ENCODE peak calls at places on chromosomes 4 and X, in seven cellular contexts. G is GM23248, Q is fibroblast of lung, I is PC-3, K is neural progenitor cell, S is MM.1S, O is endothelial cell of umbilical vein. U is an unnamed sample.

GRCh38 chrX:154002215-154002719 is 17.4 kb downstream of the IRAK1 start:
- DNase-seq in G (peak), Q (peak), I (peak), K (peak), S (peak), O (no peak), U (no peak)

GRCh38 chrX:35625714-35626113 is 172.4 kb upstream of the MAGEB16 start:
- DNase-seq in G (no peak), Q (no peak), I (no peak), K (no peak), S (no peak), O (no peak), U (no peak)

GRCh38 chr4:3013839-3014350 is 50.5 kb downstream of the GRK4 start:
- DNase-seq in G (no peak), Q (no peak), I (no peak), K (no peak), S (no peak), O (no peak), U (no peak)

GRCh38 chr4:158170691-158171455 is 2.0 kb downstream of the GASK1B start:
- DNase-seq in G (peak), Q (peak), I (peak), K (no peak), S (no peak), O (peak), U (no peak)

GRCh38 chr4:122458625-122459024 is 2.1 kb upstream of the IL2 start:
- DNase-seq in G (peak), Q (peak), I (peak), K (no peak), S (no peak), O (peak), U (no peak)

GRCh38 chrX:9341305-9342201 is 123.3 kb upstream of the TBL1X start:
- DNase-seq in G (peak), Q (peak), I (peak), K (peak), S (peak), O (peak), U (peak)

GRCh38 chr4:8385611-8386010 is 54.9 kb downstream of the ACOX3 start:
- DNase-seq in G (no peak), Q (no peak), I (no peak), K (no peak), S (no peak), O (no peak), U (no peak)

GRCh38 chr4:148227147-148227546 is 215.1 kb downstream of the NR3C2 start:
- DNase-seq in G (no peak), Q (no peak), I (no peak), K (no peak), S (no peak), O (no peak), U (no peak)

GRCh38 chr4:180057891-180058643 is 2185.1 kb upstream of the TENM3 start:
- DNase-seq in G (peak), Q (peak), I (no peak), K (peak), S (peak), O (no peak), U (no peak)

GRCh38 chr4:89438102-89438831 is 130.7 kb upstream of the GPRIN3 start:
- DNase-seq in G (peak), Q (peak), I (peak), K (peak), S (peak), O (peak), U (peak)

GRCh38 chrX:155334486-155335316 is at the start of gene CLIC2:
- DNase-seq in G (peak), Q (peak), I (peak), K (no peak), S (peak), O (peak), U (peak)

GRCh38 chr4:742742-743311 is 37.2 kb downstream of the PCGF3 start:
- DNase-seq in G (peak), Q (peak), I (peak), K (peak), S (peak), O (peak), U (no peak)

GRCh38 chr4:87559090-87559837 is 30.1 kb upstream of the SPARCL1 start:
- DNase-seq in G (no peak), Q (no peak), I (peak), K (peak), S (peak), O (no peak), U (no peak)

GRCh38 chrX:15567886-15568616 is 32.7 kb downstream of the ACE2 start:
- DNase-seq in G (no peak), Q (peak), I (peak), K (no peak), S (no peak), O (peak), U (no peak)

GRCh38 chr4:39975488-39976089 is 2.1 kb downstream of the PDS5A start:
- DNase-seq in G (peak), Q (peak), I (peak), K (no peak), S (no peak), O (no peak), U (no peak)

DNA sequence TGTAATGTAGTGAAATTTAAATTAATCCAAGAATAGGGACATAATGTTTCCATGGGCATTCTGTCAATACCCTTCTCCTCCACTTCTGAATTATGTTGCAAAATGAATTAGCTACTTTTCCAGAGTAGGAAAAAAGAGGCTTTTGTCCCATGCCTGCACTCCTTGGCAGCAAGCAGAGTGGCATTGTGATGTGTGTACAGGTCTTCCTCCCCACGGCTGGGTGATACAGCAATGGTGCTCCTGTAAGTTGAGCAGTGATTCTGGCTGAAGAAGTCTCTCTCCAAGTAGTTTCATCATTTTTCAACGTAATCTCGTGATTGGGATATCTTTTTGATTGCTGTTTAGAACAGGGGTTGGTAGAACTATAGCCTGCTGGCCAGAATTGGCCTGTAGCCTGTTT is 59.9 kb downstream of the KIT start:
- DNase-seq in G (no peak), Q (no peak), I (no peak), K (no peak), S (no peak), O (no peak), U (no peak)
- TF ChIP-seq EZH2 in G (no peak), Q (no peak), I (no peak), K (no peak), S (no peak), O (no peak), U (no peak)

GRCh38 chr4:113637363-113637762 is 124.2 kb downstream of the CAMK2D start:
- DNase-seq in G (peak), Q (peak), I (peak), K (no peak), S (peak), O (no peak), U (no peak)
- H3K9ac ChIP-seq in G (no peak), Q (no peak), I (no peak), K (no peak), S (no peak), O (no peak), U (no peak)

GRCh38 chr4:19304028-19304427 is 947.7 kb upstream of the SLIT2 start:
- DNase-seq in G (no peak), Q (peak), I (peak), K (no peak), S (no peak), O (no peak), U (no peak)

DNA sequence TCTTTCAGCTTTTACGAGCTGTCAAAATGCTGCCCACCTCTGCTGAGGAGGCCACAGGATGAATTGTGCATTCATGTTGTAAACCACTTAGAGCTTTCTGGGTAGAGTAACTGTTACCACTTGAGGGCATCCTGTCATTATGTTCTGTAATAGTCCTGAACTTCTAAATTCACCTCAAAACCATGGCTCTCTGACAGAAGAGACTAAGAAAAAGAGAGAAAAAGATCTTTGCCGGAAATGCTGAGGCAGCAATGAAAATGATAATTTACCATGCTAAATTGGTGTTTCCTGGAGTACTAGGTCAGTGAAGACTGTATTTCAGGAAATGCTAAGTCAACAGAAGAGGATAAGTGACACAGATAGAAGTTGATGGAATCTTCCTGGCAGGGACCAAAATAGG is 942.3 kb upstream of the SLIT2 start:
- DNase-seq in G (peak), Q (peak), I (peak), K (peak), S (peak), O (peak), U (peak)
- H3K4me3 ChIP-seq in G (no peak), Q (no peak), I (no peak), K (no peak), S (no peak), O (no peak), U (no peak)

DNA sequence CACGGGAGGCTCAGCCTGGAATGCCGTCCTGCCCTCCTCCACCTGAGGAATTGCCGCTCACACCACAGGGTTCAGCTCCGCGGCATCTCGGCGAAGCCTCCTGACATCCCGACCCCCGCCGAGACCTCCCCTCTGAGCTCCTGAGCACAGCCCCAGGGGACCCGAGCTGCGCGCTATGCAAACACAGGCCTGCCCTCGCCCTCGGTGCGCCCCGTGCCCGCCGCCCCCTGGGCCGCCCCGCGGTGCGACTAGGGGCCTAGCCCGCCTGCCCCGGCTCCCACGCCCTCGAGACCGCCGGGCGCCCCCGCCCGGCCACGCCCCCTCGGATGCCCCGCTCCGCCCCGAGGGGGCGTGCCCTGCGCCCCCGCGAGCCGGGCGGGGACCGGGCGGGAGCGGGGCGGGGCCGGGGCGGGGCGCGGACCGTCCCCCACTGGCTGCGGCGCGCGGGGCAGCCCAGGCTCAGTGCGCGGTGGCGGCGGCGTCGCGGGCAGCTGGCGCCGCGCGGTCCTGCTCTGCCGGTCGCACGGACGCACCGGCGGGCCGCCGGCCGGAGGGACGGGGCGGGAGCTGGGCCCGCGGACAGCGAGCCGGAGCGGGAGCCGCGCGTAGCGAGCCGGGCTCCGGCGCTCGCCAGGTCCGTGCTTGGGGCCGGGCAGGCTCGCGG is at the start of gene FGFR3:
- DNase-seq in G (peak), Q (no peak), I (peak), K (peak), S (peak), O (no peak), U (no peak)
- TF ChIP-seq EZH2 in G (no peak), Q (no peak), I (no peak), K (no peak), S (no peak), O (no peak), U (no peak)

GRCh38 chr4:48126621-48127020 is 7.4 kb downstream of the TXK start:
- DNase-seq in G (no peak), Q (no peak), I (no peak), K (no peak), S (no peak), O (no peak), U (no peak)

GRCh38 chr4:48127231-48127881 is 6.7 kb downstream of the TXK start:
- DNase-seq in G (no peak), Q (no peak), I (peak), K (peak), S (no peak), O (no peak), U (no peak)

GRCh38 chr4:48130100-48130499 is 4.0 kb downstream of the TXK start:
- DNase-seq in G (no peak), Q (no peak), I (no peak), K (no peak), S (no peak), O (no peak), U (no peak)

GRCh38 chr4:48129307-48130014 is 4.6 kb downstream of the TXK start:
- DNase-seq in G (no peak), Q (no peak), I (peak), K (no peak), S (no peak), O (no peak), U (no peak)

GRCh38 chr4:48127882-48128394 is 6.1 kb downstream of the TXK start:
- DNase-seq in G (peak), Q (peak), I (peak), K (peak), S (peak), O (peak), U (peak)
- H3K9ac ChIP-seq in G (no peak), Q (no peak), I (no peak), K (no peak), S (no peak), O (peak), U (no peak)

GRCh38 chr4:19707876-19708275 is 543.8 kb upstream of the SLIT2 start:
- DNase-seq in G (no peak), Q (no peak), I (no peak), K (no peak), S (no peak), O (no peak), U (no peak)
- H3K4me3 ChIP-seq in G (no peak), Q (no peak), I (no peak), K (no peak), S (no peak), O (no peak), U (no peak)

DNA sequence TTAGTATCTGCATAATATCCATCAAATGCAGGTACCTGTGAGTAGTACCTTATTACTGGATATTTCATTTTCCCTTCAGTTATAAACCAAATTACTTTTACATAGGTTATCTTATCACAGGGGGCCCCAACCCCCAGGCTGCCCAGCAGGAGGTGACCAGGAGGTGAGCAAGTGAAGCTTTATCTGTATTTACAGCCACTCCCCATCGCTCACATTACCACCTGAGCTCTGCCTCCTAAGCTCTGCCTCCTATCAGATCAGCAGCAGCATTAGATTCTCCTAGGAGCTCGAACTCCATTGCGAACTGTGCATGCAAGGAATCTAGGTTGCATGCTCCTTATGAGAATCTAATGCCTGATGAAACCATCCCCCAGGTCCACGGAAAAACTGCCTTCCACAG is 6.3 kb downstream of the PRSS12 start:
- DNase-seq in G (no peak), Q (no peak), I (no peak), K (no peak), S (no peak), O (no peak), U (no peak)
- TF ChIP-seq EZH2 in G (no peak), Q (no peak), I (no peak), K (no peak), S (no peak), O (no peak), U (no peak)

GRCh38 chr4:167606551-167606950 is 372.3 kb upstream of the SPOCK3 start:
- DNase-seq in G (no peak), Q (no peak), I (no peak), K (no peak), S (no peak), O (no peak), U (no peak)
- H3K9ac ChIP-seq in G (no peak), Q (no peak), I (no peak), K (no peak), S (no peak), O (no peak), U (no peak)

DNA sequence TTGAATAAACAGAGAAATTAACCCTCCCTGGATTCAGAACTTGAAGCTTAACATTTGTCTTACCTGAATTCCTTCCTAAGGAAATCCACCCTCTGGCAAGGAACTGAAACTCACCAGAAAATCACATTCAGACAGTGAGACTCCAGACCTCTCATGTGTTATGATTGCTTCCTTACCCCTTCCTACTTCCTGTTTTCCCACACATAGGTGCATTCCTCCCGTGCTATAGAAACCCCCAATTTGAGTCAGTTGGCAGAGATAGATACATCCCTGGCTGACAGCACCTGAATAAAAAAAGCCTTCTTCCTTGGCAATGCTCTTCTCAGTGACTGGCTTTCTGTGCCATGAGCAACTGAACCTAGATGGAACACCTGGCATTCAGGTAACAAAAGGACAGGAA is 157.0 kb upstream of the SMIM31 start:
- DNase-seq in G (no peak), Q (no peak), I (no peak), K (no peak), S (no peak), O (no peak), U (no peak)
- H3K4me3 ChIP-seq in G (no peak), Q (no peak), I (no peak), K (no peak), S (no peak), O (no peak), U (no peak)

U was measured in SK-N-MC.